ENCODE peak calls at places on chromosome 21, in six cellular contexts. E is WTC11, R is A549, J is heart right ventricle, B is bronchial epithelial cell, W is cardiac fibroblast. A is an unnamed sample.

GRCh38 chr21:39685991-39686390 is 59.0 kb upstream of the IGSF5 start:
- DNase-seq in E (no peak), R (no peak), J (no peak), B (no peak), W (no peak), A (no peak)

GRCh38 chr21:27346041-27346448 is 379.2 kb upstream of the ADAMTS5 start:
- DNase-seq in E (no peak), R (no peak), J (no peak), B (peak), W (peak), A (no peak)

GRCh38 chr21:46317710-46318463 is 5.8 kb downstream of the C21orf58 start:
- DNase-seq in E (no peak), R (no peak), J (peak), B (no peak), W (no peak), A (no peak)

GRCh38 chr21:40381111-40381510 is 465.8 kb downstream of the DSCAM start:
- DNase-seq in E (no peak), R (no peak), J (no peak), B (no peak), W (no peak), A (no peak)

GRCh38 chr21:21101911-21102310 is 103.7 kb downstream of the NCAM2 start:
- DNase-seq in E (peak), R (no peak), J (no peak), B (peak), W (peak), A (peak)

GRCh38 chr21:7951854-7952519 is 2569.4 kb upstream of the TPTE start:
- DNase-seq in E (no peak), R (no peak), J (no peak), B (no peak), W (no peak), A (no peak)

GRCh38 chr21:46100020-46100419 is 2.1 kb downstream of the COL6A2 start:
- DNase-seq in E (no peak), R (no peak), J (no peak), B (no peak), W (no peak), A (no peak)

GRCh38 chr21:27769763-27770162 is 802.9 kb upstream of the ADAMTS5 start:
- DNase-seq in E (no peak), R (no peak), J (no peak), B (no peak), W (peak), A (no peak)

GRCh38 chr21:26717146-26717739 is 128.0 kb downstream of the ADAMTS1 start:
- DNase-seq in E (no peak), R (peak), J (no peak), B (peak), W (peak), A (no peak)

GRCh38 chr21:46098303-46099141 is 610 bp downstream of the COL6A2 start:
- DNase-seq in E (peak), R (no peak), J (peak), B (no peak), W (peak), A (no peak)

GRCh38 chr21:39788383-39788782 is 43.4 kb downstream of the IGSF5 start:
- DNase-seq in E (peak), R (peak), J (peak), B (peak), W (peak), A (peak)

DNA sequence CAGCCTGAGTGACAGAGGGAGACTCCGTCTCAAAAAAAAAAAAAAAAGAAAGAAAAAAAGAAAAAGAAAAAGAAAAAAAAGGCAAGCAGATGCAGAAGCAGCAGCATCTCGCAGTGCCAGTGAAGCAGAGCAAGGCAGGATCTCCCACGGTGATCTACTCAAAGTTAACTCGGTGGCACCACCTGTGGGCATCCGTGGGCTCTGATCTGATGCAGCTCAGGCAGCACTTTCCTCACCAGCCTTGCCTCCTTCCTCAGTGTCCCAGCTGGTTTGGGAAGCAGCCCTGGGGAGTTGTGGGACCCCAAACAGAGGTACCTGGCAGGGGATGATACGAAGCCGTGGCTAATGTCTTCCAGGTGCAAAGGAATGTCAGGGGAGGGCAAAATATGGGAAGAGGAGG is 104.3 kb upstream of the KRTAP19-8 start:
- DNase-seq in E (no peak), R (no peak), J (no peak), B (no peak), W (no peak), A (peak)
- TF ChIP-seq CTCF in E (no peak), R (no peak), J (peak), B (peak), W (no peak), A (peak)

DNA sequence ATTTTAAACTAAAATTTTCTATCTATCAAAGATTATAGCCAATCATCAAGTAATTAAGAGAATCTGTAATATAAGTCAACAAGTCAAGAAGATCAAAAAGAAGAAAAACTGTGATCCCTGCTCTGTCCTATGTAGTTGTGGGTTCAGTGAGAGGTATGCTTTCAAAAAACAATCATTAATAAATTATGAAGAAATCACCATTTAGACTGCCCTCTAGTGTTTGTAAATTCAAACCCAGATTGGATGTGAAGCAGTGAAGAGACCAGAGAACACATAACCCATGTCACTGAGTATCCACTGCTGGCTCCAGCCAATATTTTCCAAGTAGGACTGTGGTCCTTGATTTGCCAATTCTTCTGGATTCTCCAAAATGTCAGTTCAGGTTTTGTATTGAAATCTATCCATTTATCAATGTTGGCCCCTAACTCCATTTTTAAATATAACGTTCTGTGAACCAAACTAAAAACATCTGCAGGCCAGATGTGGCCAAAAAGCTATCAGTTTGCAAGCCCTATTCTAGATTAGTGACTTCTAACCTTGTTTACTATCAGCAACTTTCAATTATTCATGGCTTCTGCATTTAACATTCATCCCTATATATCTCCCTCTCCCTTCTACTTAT is 467.5 kb upstream of the CXADR start:
- DNase-seq in E (no peak), R (no peak), J (no peak), B (peak), W (peak), A (no peak)
- TF ChIP-seq CTCF in E (no peak), R (peak), J (peak), B (peak), W (peak), A (peak)

GRCh38 chr21:44845418-44846200 is 27.7 kb upstream of the SUMO3 start:
- DNase-seq in E (peak), R (peak), J (peak), B (no peak), W (peak), A (peak)
- TF ChIP-seq CTCF in E (no peak), R (peak), J (peak), B (peak), W (peak), A (peak)

GRCh38 chr21:42164064-42164789 is 54.7 kb upstream of the ABCG1 start:
- DNase-seq in E (peak), R (no peak), J (peak), B (no peak), W (peak), A (peak)
- TF ChIP-seq CTCF in E (no peak), R (peak), J (peak), B (peak), W (peak), A (peak)

GRCh38 chr21:33478182-33478581 is 1.6 kb downstream of the TMEM50B start:
- DNase-seq in E (no peak), R (no peak), J (no peak), B (no peak), W (no peak), A (no peak)

GRCh38 chr21:33480481-33481103 is 818 bp upstream of the TMEM50B start:
- DNase-seq in E (no peak), R (no peak), J (no peak), B (no peak), W (no peak), A (no peak)

GRCh38 chr21:33479679-33480480 is at the start of gene TMEM50B:
- DNase-seq in E (peak), R (peak), J (peak), B (peak), W (peak), A (peak)

GRCh38 chr21:33477066-33477465 is 2.7 kb downstream of the TMEM50B start:
- DNase-seq in E (no peak), R (no peak), J (no peak), B (no peak), W (no peak), A (no peak)

GRCh38 chr21:33478858-33479678 is 706 bp downstream of the TMEM50B start:
- DNase-seq in E (peak), R (no peak), J (peak), B (peak), W (peak), A (peak)
- TF ChIP-seq CTCF in E (no peak), R (no peak), J (peak), B (peak), W (no peak), A (no peak)

GRCh38 chr21:31786164-31786920 is 54.4 kb upstream of the SCAF4 start:
- DNase-seq in E (no peak), R (no peak), J (no peak), B (no peak), W (no peak), A (no peak)

GRCh38 chr21:31781737-31782136 is 49.8 kb upstream of the SCAF4 start:
- DNase-seq in E (no peak), R (no peak), J (no peak), B (no peak), W (peak), A (peak)

GRCh38 chr21:31777857-31778256 is 45.9 kb upstream of the SCAF4 start:
- DNase-seq in E (no peak), R (no peak), J (no peak), B (no peak), W (no peak), A (no peak)

DNA sequence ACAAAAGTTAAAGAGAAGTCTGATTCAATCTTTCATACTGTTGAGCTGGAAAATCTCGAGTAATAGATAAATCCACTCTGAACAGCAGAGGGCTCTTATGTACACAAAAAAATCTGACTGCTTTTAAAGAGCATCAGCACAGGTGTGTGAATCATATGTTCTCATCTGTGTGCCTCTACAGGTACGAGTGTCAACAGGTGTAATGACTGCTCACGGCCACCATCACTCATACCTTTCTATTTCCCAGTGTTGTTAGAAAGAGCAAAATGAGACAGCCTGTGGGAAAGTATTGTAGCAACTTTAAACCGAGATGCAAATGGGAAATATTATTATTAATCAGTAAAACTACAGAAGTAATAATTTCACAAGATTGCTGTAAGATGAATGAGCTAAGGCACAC is 49.0 kb upstream of the SCAF4 start:
- DNase-seq in E (no peak), R (no peak), J (no peak), B (peak), W (no peak), A (no peak)
- TF ChIP-seq CTCF in E (no peak), R (peak), J (no peak), B (peak), W (no peak), A (peak)